ENCODE peak calls at places on chromosomes 7 and 10, in ten cellular contexts. One of them, this sample, is unnamed.

GRCh38 chr7:16301251-16301650 is 120.1 kb downstream of the CRPPA start:
- DNase-seq in upper lobe of left lung: no peak
- DNase-seq in endothelial cell of umbilical vein: no peak
- DNase-seq in heart left ventricle: no peak
- DNase-seq in A549: no peak
- DNase-seq in IMR-90: no peak
- DNase-seq in right lobe of liver: no peak
- DNase-seq in Peyer's patch: no peak
- DNase-seq in uterus: no peak
- DNase-seq in suprapubic skin: no peak
- DNase-seq in this sample: no peak

GRCh38 chr10:94725871-94726270 is 36.6 kb upstream of the CYP2C19 start:
- DNase-seq in upper lobe of left lung: no peak
- DNase-seq in endothelial cell of umbilical vein: no peak
- DNase-seq in heart left ventricle: no peak
- DNase-seq in A549: peak; percentile 20
- DNase-seq in IMR-90: no peak
- DNase-seq in right lobe of liver: no peak
- DNase-seq in Peyer's patch: no peak
- DNase-seq in uterus: no peak
- DNase-seq in suprapubic skin: no peak
- DNase-seq in this sample: no peak

GRCh38 chr10:113711142-113711541 is 31.4 kb downstream of the CASP7 start:
- DNase-seq in upper lobe of left lung: no peak
- DNase-seq in endothelial cell of umbilical vein: no peak
- DNase-seq in heart left ventricle: no peak
- DNase-seq in A549: no peak
- DNase-seq in IMR-90: no peak
- DNase-seq in right lobe of liver: no peak
- DNase-seq in Peyer's patch: no peak
- DNase-seq in uterus: no peak
- DNase-seq in suprapubic skin: no peak
- DNase-seq in this sample: no peak

GRCh38 chr7:18407385-18407784 is 88.2 kb upstream of the HDAC9 start:
- DNase-seq in upper lobe of left lung: no peak
- DNase-seq in endothelial cell of umbilical vein: peak; percentile 62
- DNase-seq in heart left ventricle: no peak
- DNase-seq in A549: no peak
- DNase-seq in IMR-90: no peak
- DNase-seq in right lobe of liver: no peak
- DNase-seq in Peyer's patch: no peak
- DNase-seq in uterus: no peak
- DNase-seq in suprapubic skin: no peak
- DNase-seq in this sample: no peak

GRCh38 chr10:78981970-78982281 is 86.8 kb upstream of the ZMIZ1 start:
- DNase-seq in upper lobe of left lung: no peak
- DNase-seq in endothelial cell of umbilical vein: no peak
- DNase-seq in heart left ventricle: peak; percentile 62
- DNase-seq in A549: no peak
- DNase-seq in IMR-90: no peak
- DNase-seq in right lobe of liver: no peak
- DNase-seq in Peyer's patch: no peak
- DNase-seq in uterus: no peak
- DNase-seq in suprapubic skin: no peak
- DNase-seq in this sample: no peak

GRCh38 chr10:79410315-79411094 is 34.9 kb downstream of the ZCCHC24 start:
- DNase-seq in upper lobe of left lung: no peak
- DNase-seq in endothelial cell of umbilical vein: no peak
- DNase-seq in heart left ventricle: no peak
- DNase-seq in A549: no peak
- DNase-seq in IMR-90: no peak
- DNase-seq in right lobe of liver: no peak
- DNase-seq in Peyer's patch: no peak
- DNase-seq in uterus: peak; percentile 39
- DNase-seq in suprapubic skin: no peak
- DNase-seq in this sample: no peak

GRCh38 chr10:116627386-116627933 is 6.7 kb downstream of the PNLIPRP2 start:
- DNase-seq in upper lobe of left lung: no peak
- DNase-seq in endothelial cell of umbilical vein: no peak
- DNase-seq in heart left ventricle: no peak
- DNase-seq in A549: peak; percentile 48
- DNase-seq in IMR-90: no peak
- DNase-seq in right lobe of liver: no peak
- DNase-seq in Peyer's patch: no peak
- DNase-seq in uterus: no peak
- DNase-seq in suprapubic skin: no peak
- DNase-seq in this sample: no peak

GRCh38 chr7:28984631-28985030 is 26.5 kb upstream of the TRIL start:
- DNase-seq in upper lobe of left lung: peak; percentile 72
- DNase-seq in endothelial cell of umbilical vein: peak; percentile 24
- DNase-seq in heart left ventricle: peak; percentile 55
- DNase-seq in A549: no peak
- DNase-seq in IMR-90: peak; percentile 85
- DNase-seq in right lobe of liver: no peak
- DNase-seq in Peyer's patch: peak; percentile 51
- DNase-seq in uterus: peak; percentile 57
- DNase-seq in suprapubic skin: no peak
- DNase-seq in this sample: peak; percentile 67

GRCh38 chr10:119655566-119656001 is 4.4 kb downstream of the BAG3 start:
- DNase-seq in upper lobe of left lung: peak; percentile 47
- DNase-seq in endothelial cell of umbilical vein: peak; percentile 84
- DNase-seq in heart left ventricle: peak; percentile 60
- DNase-seq in A549: peak; percentile 59
- DNase-seq in IMR-90: peak; percentile 88
- DNase-seq in right lobe of liver: no peak
- DNase-seq in Peyer's patch: peak; percentile 57
- DNase-seq in uterus: peak; percentile 51
- DNase-seq in suprapubic skin: no peak
- DNase-seq in this sample: peak; percentile 68

GRCh38 chr7:4837041-4837813 is 24.6 kb downstream of the PAPOLB start:
- DNase-seq in upper lobe of left lung: no peak
- DNase-seq in endothelial cell of umbilical vein: no peak
- DNase-seq in heart left ventricle: no peak
- DNase-seq in A549: no peak
- DNase-seq in IMR-90: no peak
- DNase-seq in right lobe of liver: no peak
- DNase-seq in Peyer's patch: peak; percentile 19
- DNase-seq in uterus: no peak
- DNase-seq in suprapubic skin: peak; percentile 26
- DNase-seq in this sample: no peak

GRCh38 chr10:123424537-123424936 is 241.6 kb upstream of the GPR26 start:
- DNase-seq in upper lobe of left lung: no peak
- DNase-seq in endothelial cell of umbilical vein: no peak
- DNase-seq in heart left ventricle: no peak
- DNase-seq in A549: no peak
- DNase-seq in IMR-90: no peak
- DNase-seq in right lobe of liver: no peak
- DNase-seq in Peyer's patch: no peak
- DNase-seq in uterus: no peak
- DNase-seq in suprapubic skin: no peak
- DNase-seq in this sample: no peak

GRCh38 chr7:28804990-28805389 is 153.1 kb downstream of the TRIL start:
- DNase-seq in upper lobe of left lung: no peak
- DNase-seq in endothelial cell of umbilical vein: no peak
- DNase-seq in heart left ventricle: no peak
- DNase-seq in A549: peak; percentile 19
- DNase-seq in IMR-90: peak; percentile 90
- DNase-seq in right lobe of liver: no peak
- DNase-seq in Peyer's patch: no peak
- DNase-seq in uterus: no peak
- DNase-seq in suprapubic skin: no peak
- DNase-seq in this sample: no peak

GRCh38 chr7:44186736-44187135 is 2.5 kb downstream of the GCK start:
- DNase-seq in upper lobe of left lung: no peak
- DNase-seq in endothelial cell of umbilical vein: no peak
- DNase-seq in heart left ventricle: no peak
- DNase-seq in A549: no peak
- DNase-seq in IMR-90: no peak
- DNase-seq in right lobe of liver: no peak
- DNase-seq in Peyer's patch: no peak
- DNase-seq in uterus: no peak
- DNase-seq in suprapubic skin: no peak
- DNase-seq in this sample: no peak

GRCh38 chr7:30427296-30428080 is 51.1 kb downstream of the NOD1 start:
- DNase-seq in upper lobe of left lung: no peak
- DNase-seq in endothelial cell of umbilical vein: no peak
- DNase-seq in heart left ventricle: no peak
- DNase-seq in A549: no peak
- DNase-seq in IMR-90: no peak
- DNase-seq in right lobe of liver: no peak
- DNase-seq in Peyer's patch: no peak
- DNase-seq in uterus: no peak
- DNase-seq in suprapubic skin: no peak
- DNase-seq in this sample: no peak

GRCh38 chr10:22391605-22392004 is 46.3 kb downstream of the SPAG6 start:
- DNase-seq in upper lobe of left lung: no peak
- DNase-seq in endothelial cell of umbilical vein: no peak
- DNase-seq in heart left ventricle: no peak
- DNase-seq in A549: no peak
- DNase-seq in IMR-90: no peak
- DNase-seq in right lobe of liver: no peak
- DNase-seq in Peyer's patch: no peak
- DNase-seq in uterus: no peak
- DNase-seq in suprapubic skin: no peak
- DNase-seq in this sample: no peak

GRCh38 chr10:16612148-16612742 is 90.6 kb upstream of the C1QL3 start:
- DNase-seq in upper lobe of left lung: no peak
- DNase-seq in endothelial cell of umbilical vein: peak; percentile 35
- DNase-seq in heart left ventricle: no peak
- DNase-seq in A549: peak; percentile 33
- DNase-seq in IMR-90: peak; percentile 46
- DNase-seq in right lobe of liver: no peak
- DNase-seq in Peyer's patch: no peak
- DNase-seq in uterus: no peak
- DNase-seq in suprapubic skin: no peak
- DNase-seq in this sample: no peak

GRCh38 chr7:6209340-6209739 is 63.1 kb downstream of the CYTH3 start:
- DNase-seq in upper lobe of left lung: no peak
- DNase-seq in endothelial cell of umbilical vein: no peak
- DNase-seq in heart left ventricle: no peak
- DNase-seq in A549: no peak
- DNase-seq in IMR-90: no peak
- DNase-seq in right lobe of liver: no peak
- DNase-seq in Peyer's patch: no peak
- DNase-seq in uterus: no peak
- DNase-seq in suprapubic skin: no peak
- DNase-seq in this sample: no peak

GRCh38 chr10:122981066-122981464 is 864 bp downstream of the PSTK start:
- DNase-seq in upper lobe of left lung: no peak
- DNase-seq in endothelial cell of umbilical vein: peak; percentile 39
- DNase-seq in heart left ventricle: no peak
- DNase-seq in A549: peak; percentile 67
- DNase-seq in IMR-90: peak; percentile 53
- DNase-seq in right lobe of liver: no peak
- DNase-seq in Peyer's patch: no peak
- DNase-seq in uterus: no peak
- DNase-seq in suprapubic skin: no peak
- DNase-seq in this sample: no peak

GRCh38 chr10:102065561-102066420 is 642 bp downstream of the HPS6 start:
- DNase-seq in upper lobe of left lung: peak; percentile 70
- DNase-seq in endothelial cell of umbilical vein: no peak
- DNase-seq in heart left ventricle: no peak
- DNase-seq in A549: peak; percentile 48
- DNase-seq in IMR-90: peak; percentile 13
- DNase-seq in right lobe of liver: peak; percentile 54
- DNase-seq in Peyer's patch: peak; percentile 56
- DNase-seq in uterus: peak; percentile 48
- DNase-seq in suprapubic skin: peak; percentile 66
- DNase-seq in this sample: no peak
- TF ChIP-seq CTCF in upper lobe of left lung: no peak
- TF ChIP-seq CTCF in endothelial cell of umbilical vein: no peak
- TF ChIP-seq CTCF in heart left ventricle: no peak
- TF ChIP-seq CTCF in A549: no peak
- TF ChIP-seq CTCF in IMR-90: no peak
- TF ChIP-seq CTCF in right lobe of liver: no peak
- TF ChIP-seq CTCF in Peyer's patch: no peak
- TF ChIP-seq CTCF in uterus: no peak
- TF ChIP-seq CTCF in suprapubic skin: no peak
- TF ChIP-seq CTCF in this sample: no peak

GRCh38 chr10:60576130-60577069 is 186.7 kb upstream of the ANK3 start:
- DNase-seq in upper lobe of left lung: no peak
- DNase-seq in endothelial cell of umbilical vein: no peak
- DNase-seq in heart left ventricle: no peak
- DNase-seq in A549: no peak
- DNase-seq in IMR-90: no peak
- DNase-seq in right lobe of liver: no peak
- DNase-seq in Peyer's patch: no peak
- DNase-seq in uterus: no peak
- DNase-seq in suprapubic skin: no peak
- DNase-seq in this sample: no peak
- H3K4me3 ChIP-seq in upper lobe of left lung: no peak overlapping the region
- H3K4me3 ChIP-seq in endothelial cell of umbilical vein: no peak overlapping the region
- H3K4me3 ChIP-seq in heart left ventricle: peak overlapping the region; percentile 26
- H3K4me3 ChIP-seq in A549: no peak overlapping the region
- H3K4me3 ChIP-seq in IMR-90: no peak overlapping the region
- H3K4me3 ChIP-seq in right lobe of liver: no peak overlapping the region
- H3K4me3 ChIP-seq in Peyer's patch: no peak overlapping the region
- H3K4me3 ChIP-seq in uterus: no peak overlapping the region
- H3K4me3 ChIP-seq in suprapubic skin: no peak overlapping the region
- H3K4me3 ChIP-seq in this sample: no peak overlapping the region

DNA sequence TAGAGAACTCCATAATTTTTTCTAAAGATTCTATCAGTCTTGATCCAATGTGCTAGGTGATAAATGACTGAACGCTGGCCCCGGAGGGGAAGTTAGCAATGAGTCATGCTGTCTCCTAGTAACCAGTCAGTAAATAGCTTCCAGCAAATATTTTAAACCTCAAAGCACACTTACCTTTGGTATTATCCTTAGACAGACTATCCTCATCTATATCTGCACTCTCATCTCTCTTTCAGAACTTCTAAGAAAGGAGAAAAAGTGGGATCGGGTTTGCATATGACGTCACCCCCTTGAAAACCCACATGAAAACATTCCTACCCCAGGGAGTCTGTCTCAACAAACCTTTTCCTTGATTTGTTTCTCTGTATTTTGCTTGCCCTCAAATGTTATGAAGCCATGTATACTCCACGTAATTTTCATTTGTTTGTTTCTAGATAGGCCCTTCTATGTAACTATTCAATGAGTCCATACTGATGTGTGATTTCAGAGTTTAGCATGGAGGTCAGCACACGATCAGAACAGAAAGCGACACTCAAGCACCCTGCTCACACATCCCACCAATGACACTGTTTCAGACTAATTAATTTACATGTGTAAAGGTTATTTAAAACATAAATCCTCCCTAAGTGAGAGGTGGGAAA is 174.9 kb upstream of the NRP1 start:
- DNase-seq in upper lobe of left lung: peak; percentile 47
- DNase-seq in endothelial cell of umbilical vein: peak; percentile 95
- DNase-seq in heart left ventricle: peak; percentile 12
- DNase-seq in A549: peak; percentile 83
- DNase-seq in IMR-90: peak; percentile 84
- DNase-seq in right lobe of liver: no peak
- DNase-seq in Peyer's patch: peak; percentile 68
- DNase-seq in uterus: peak; percentile 56
- DNase-seq in suprapubic skin: peak; percentile 64
- DNase-seq in this sample: peak; percentile 44
- TF ChIP-seq POLR2A in upper lobe of left lung: no peak
- TF ChIP-seq POLR2A in endothelial cell of umbilical vein: no peak
- TF ChIP-seq POLR2A in heart left ventricle: no peak
- TF ChIP-seq POLR2A in A549: no peak
- TF ChIP-seq POLR2A in IMR-90: no peak
- TF ChIP-seq POLR2A in right lobe of liver: no peak
- TF ChIP-seq POLR2A in Peyer's patch: no peak
- TF ChIP-seq POLR2A in uterus: no peak
- TF ChIP-seq POLR2A in suprapubic skin: no peak
- TF ChIP-seq POLR2A in this sample: no peak

GRCh38 chr7:84188811-84189405 is 5.7 kb downstream of the SEMA3A start:
- DNase-seq in upper lobe of left lung: no peak
- DNase-seq in endothelial cell of umbilical vein: peak; percentile 66
- DNase-seq in heart left ventricle: no peak
- DNase-seq in A549: peak; percentile 40
- DNase-seq in IMR-90: peak; percentile 32
- DNase-seq in right lobe of liver: no peak
- DNase-seq in Peyer's patch: no peak
- DNase-seq in uterus: no peak
- DNase-seq in suprapubic skin: no peak
- DNase-seq in this sample: no peak
- TF ChIP-seq CTCF in upper lobe of left lung: peak; percentile 28
- TF ChIP-seq CTCF in endothelial cell of umbilical vein: peak; percentile 36
- TF ChIP-seq CTCF in heart left ventricle: peak; percentile 15
- TF ChIP-seq CTCF in A549: peak; percentile 58
- TF ChIP-seq CTCF in IMR-90: peak; percentile 53
- TF ChIP-seq CTCF in right lobe of liver: peak; percentile 25
- TF ChIP-seq CTCF in Peyer's patch: no peak
- TF ChIP-seq CTCF in uterus: no peak
- TF ChIP-seq CTCF in suprapubic skin: no peak
- TF ChIP-seq CTCF in this sample: no peak

This sample was measured in lower leg skin.